ENCODE peak calls at places on chromosomes 3 and 15, in nine cellular contexts. O is NCI-H460, E is Right ventricle myocardium superior, K is KBM-7, B is NCI-H774, J is NCI-H2081, P is GM10248, L is GM03348, X is GM04504. U is an unnamed sample.

GRCh38 chr3:193853511-193854219 is 260.7 kb downstream of the OPA1 start:
- DNase-seq in J (no peak), O (no peak), K (peak; percentile 92), B (no peak), L (no peak), E (no peak), X (no peak), P (no peak), U (no peak)

GRCh38 chr3:152858170-152858800 is 23.4 kb downstream of the P2RY1 start:
- DNase-seq in L (no peak), P (no peak), J (no peak), B (no peak), E (no peak), X (no peak), K (no peak), O (no peak), U (no peak)

GRCh38 chr15:73717206-73717605 is 33.0 kb downstream of the CD276 start:
- DNase-seq in B (no peak), O (no peak), X (no peak), E (no peak), P (no peak), J (no peak), L (no peak), K (no peak), U (no peak)

GRCh38 chr3:127889976-127890650 is 24.9 kb upstream of the KBTBD12 start:
- DNase-seq in L (no peak), O (no peak), B (no peak), K (no peak), J (no peak), P (no peak), X (no peak), E (no peak), U (no peak)

GRCh38 chr15:31360843-31361763 is 34.5 kb downstream of the KLF13 start:
- DNase-seq in L (no peak), K (peak; percentile 83), J (peak; percentile 92), E (peak; percentile 68), X (no peak), B (peak; percentile 56), O (no peak), P (peak; percentile 79), U (no peak)

GRCh38 chr3:41125258-41125657 is 74.0 kb upstream of the CTNNB1 start:
- DNase-seq in L (no peak), P (no peak), B (no peak), O (no peak), K (no peak), E (no peak), X (no peak), J (no peak), U (no peak)

GRCh38 chr3:56926513-56927282 is 124.9 kb upstream of the ARHGEF3 start:
- DNase-seq in K (no peak), X (peak; percentile 20), J (no peak), E (no peak), B (no peak), P (no peak), L (peak; percentile 68), O (no peak), U (peak; percentile 73)

GRCh38 chr15:80118956-80119355 is 33.8 kb upstream of the FAH start:
- DNase-seq in L (no peak), E (no peak), X (no peak), B (no peak), O (no peak), P (no peak), K (no peak), J (no peak), U (no peak)

GRCh38 chr3:144912968-144913367 is 941.3 kb downstream of the DIPK2A start:
- DNase-seq in X (no peak), P (no peak), O (no peak), K (no peak), E (no peak), B (no peak), L (no peak), J (no peak), U (no peak)

U was measured in myocyte.